ENCODE peak calls at places on chromosome 2, in five cellular contexts. F, D, K, B and R are unnamed samples.

GRCh38 chr2:38487852-38488251 is 110.8 kb upstream of the ATL2 start:
- DNase-seq in D (no peak), F (no peak), K (peak; percentile 35), B (no peak), R (no peak)

GRCh38 chr2:16739778-16740581 is 74.3 kb upstream of the CYRIA start:
- DNase-seq in D (no peak), F (no peak), B (peak; percentile 75), K (no peak), R (no peak)

GRCh38 chr2:101426808-101427207 is 39.5 kb upstream of the CREG2 start:
- DNase-seq in D (no peak), K (no peak), B (no peak), F (no peak), R (no peak)

GRCh38 chr2:95231723-95232122 is 24.4 kb downstream of the ZNF892 start:
- DNase-seq in F (peak; percentile 69), K (no peak), B (peak; percentile 46), D (peak; percentile 67), R (no peak)

GRCh38 chr2:219563271-219563928 is 7.9 kb downstream of the OBSL1 start:
- DNase-seq in B (no peak), D (no peak), K (peak; percentile 61), F (no peak), R (no peak)

GRCh38 chr2:200901459-200902072 is 12.4 kb downstream of the NIF3L1 start:
- DNase-seq in B (peak; percentile 51), D (no peak), K (no peak), F (peak; percentile 67), R (peak; percentile 43)

GRCh38 chr2:143702931-143703330 is 573.7 kb downstream of the ARHGAP15 start:
- DNase-seq in B (no peak), D (no peak), F (no peak), K (no peak), R (no peak)

GRCh38 chr2:235851841-235852527 is 316.2 kb downstream of the GBX2 start:
- DNase-seq in K (no peak), F (no peak), D (no peak), B (no peak), R (no peak)

GRCh38 chr2:238496756-238497609 is 70.3 kb downstream of the ASB1 start:
- DNase-seq in B (no peak), K (no peak), D (no peak), F (no peak), R (no peak)

GRCh38 chr2:239322414-239323086 is 78.3 kb downstream of the HDAC4 start:
- DNase-seq in D (peak; percentile 50), K (peak; percentile 76), F (peak; percentile 70), B (peak; percentile 8), R (no peak)

GRCh38 chr2:45778720-45779171 is 127.3 kb downstream of the PRKCE start:
- DNase-seq in D (no peak), K (no peak), B (peak; percentile 76), F (peak; percentile 71), R (peak; percentile 72)

GRCh38 chr2:219495531-219496122 is 3.1 kb upstream of the GMPPA start:
- DNase-seq in B (peak; percentile 40), D (no peak), F (peak; percentile 62), K (peak; percentile 88), R (peak; percentile 74)

GRCh38 chr2:232438951-232439757 is 16.8 kb upstream of the ALPI start:
- DNase-seq in D (peak; percentile 41), K (peak; percentile 67), F (peak; percentile 45), B (no peak), R (no peak)

GRCh38 chr2:45649457-45649854 is 2.0 kb upstream of the PRKCE start:
- DNase-seq in F (no peak), K (no peak), D (no peak), B (no peak), R (no peak)

GRCh38 chr2:42142476-42143184 is 26.5 kb upstream of the EML4 start:
- DNase-seq in K (no peak), B (no peak), D (no peak), F (no peak), R (no peak)

GRCh38 chr2:61538920-61539559 is 884 bp upstream of the XPO1 start:
- DNase-seq in K (no peak), F (peak; percentile 19), B (peak; percentile 46), D (no peak), R (peak; percentile 37)

GRCh38 chr2:54708584-54709340 is 14.7 kb upstream of the EML6 start:
- DNase-seq in F (peak; percentile 55), K (peak; percentile 76), D (peak; percentile 57), B (peak; percentile 74), R (peak; percentile 28)

GRCh38 chr2:86249176-86249842 is 50.1 kb downstream of the MRPL35 start:
- DNase-seq in F (no peak), K (no peak), D (no peak), B (no peak), R (no peak)
- H3K27ac ChIP-seq in F (peak overlapping the region; percentile 77), K (peak overlapping the region; percentile 90), D (no peak overlapping the region), B (no peak overlapping the region), R (peak overlapping the region; percentile 37)

DNA sequence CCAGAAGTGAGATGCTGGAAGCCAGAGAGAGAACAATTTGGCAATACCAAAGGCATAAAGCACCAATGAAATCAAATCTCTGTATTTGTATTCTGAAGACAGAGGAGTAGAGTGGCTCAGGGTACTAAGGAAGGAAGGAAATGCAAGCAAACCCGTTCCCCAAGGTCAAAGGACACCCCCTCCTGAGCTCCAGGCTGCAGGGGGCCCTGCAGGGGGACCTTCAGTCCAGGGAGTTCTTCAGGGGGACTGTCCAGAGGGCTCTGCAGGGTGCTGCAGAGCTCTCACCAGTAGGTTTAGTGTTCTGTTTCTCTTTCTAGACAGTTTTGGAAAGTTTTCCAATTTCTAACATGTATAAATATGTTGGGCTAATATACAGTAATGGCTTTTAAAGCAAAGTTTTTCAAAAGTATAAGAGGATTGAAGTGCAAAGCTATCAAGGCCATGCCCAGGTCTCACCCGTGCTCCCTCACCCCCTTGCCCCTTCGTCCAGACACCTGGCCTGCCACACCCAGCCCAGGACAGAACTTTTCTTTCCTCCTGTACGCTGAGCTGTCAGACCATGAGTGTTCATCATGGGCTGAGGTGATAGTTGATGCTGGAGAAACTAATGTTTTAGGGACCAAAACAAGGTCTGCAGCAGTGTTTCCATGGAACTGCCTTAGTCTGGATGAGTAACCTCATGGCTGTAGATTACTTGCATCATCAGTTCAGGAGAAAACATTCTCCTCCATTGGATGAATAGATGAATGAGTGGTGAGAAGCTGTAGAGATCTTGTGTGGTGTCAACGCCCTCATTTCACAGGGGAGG is 134.2 kb downstream of the GLI2 start:
- DNase-seq in F (no peak), B (no peak), D (no peak), K (no peak), R (peak; percentile 5)
- H3K9me3 ChIP-seq in F (no peaks in the 10 kb centered on the region), B (no peaks in the 10 kb centered on the region), D (no peaks in the 10 kb centered on the region), K (no peaks in the 10 kb centered on the region), R (no peaks in the 10 kb centered on the region)

DNA sequence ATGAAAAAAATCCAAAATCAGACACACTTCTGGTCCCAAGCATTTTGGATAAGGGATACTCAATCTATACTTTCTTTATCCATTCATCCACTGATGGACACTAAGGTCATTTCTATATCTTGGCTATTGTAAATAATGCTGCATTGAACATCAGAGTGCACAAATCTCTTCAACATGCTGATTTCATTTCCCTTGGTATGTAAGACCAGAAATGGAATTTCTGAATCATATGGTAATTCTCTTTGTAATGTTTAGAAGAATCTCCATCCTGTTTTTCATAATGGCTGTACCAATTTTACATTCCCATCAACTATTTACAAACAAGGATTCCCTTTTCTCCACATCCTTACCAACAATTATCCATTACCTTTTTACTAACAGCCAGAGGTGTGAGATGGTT is 33.7 kb upstream of the MCM6 start:
- DNase-seq in F (no peak), D (no peak), B (no peak), K (no peak), R (no peak)
- H3K36me3 ChIP-seq in F (no peaks in the 10 kb centered on the region), D (no peaks in the 10 kb centered on the region), B (peaks cover 3% of the 10 kb centered on the region), K (no peaks in the 10 kb centered on the region), R (peaks cover 92% of the 10 kb centered on the region)

GRCh38 chr2:120868366-120868765 is 132.7 kb downstream of the GLI2 start:
- DNase-seq in D (no peak), K (peak; percentile 61), F (no peak), B (no peak), R (peak; percentile 22)
- H3K27ac ChIP-seq in D (no peak overlapping the region), K (peak overlapping the region; percentile 43), F (peak overlapping the region; percentile 88), B (no peak overlapping the region), R (peak overlapping the region; percentile 67)

GRCh38 chr2:31696068-31696467 is 115.3 kb upstream of the SRD5A2 start:
- DNase-seq in F (no peak), D (no peak), B (no peak), K (no peak), R (no peak)
- H3K9me3 ChIP-seq in F (peaks cover 45% of the 10 kb centered on the region), D (peaks cover 47% of the 10 kb centered on the region), B (peaks cover 8% of the 10 kb centered on the region), K (peaks cover 26% of the 10 kb centered on the region), R (peaks cover 46% of the 10 kb centered on the region)

DNA sequence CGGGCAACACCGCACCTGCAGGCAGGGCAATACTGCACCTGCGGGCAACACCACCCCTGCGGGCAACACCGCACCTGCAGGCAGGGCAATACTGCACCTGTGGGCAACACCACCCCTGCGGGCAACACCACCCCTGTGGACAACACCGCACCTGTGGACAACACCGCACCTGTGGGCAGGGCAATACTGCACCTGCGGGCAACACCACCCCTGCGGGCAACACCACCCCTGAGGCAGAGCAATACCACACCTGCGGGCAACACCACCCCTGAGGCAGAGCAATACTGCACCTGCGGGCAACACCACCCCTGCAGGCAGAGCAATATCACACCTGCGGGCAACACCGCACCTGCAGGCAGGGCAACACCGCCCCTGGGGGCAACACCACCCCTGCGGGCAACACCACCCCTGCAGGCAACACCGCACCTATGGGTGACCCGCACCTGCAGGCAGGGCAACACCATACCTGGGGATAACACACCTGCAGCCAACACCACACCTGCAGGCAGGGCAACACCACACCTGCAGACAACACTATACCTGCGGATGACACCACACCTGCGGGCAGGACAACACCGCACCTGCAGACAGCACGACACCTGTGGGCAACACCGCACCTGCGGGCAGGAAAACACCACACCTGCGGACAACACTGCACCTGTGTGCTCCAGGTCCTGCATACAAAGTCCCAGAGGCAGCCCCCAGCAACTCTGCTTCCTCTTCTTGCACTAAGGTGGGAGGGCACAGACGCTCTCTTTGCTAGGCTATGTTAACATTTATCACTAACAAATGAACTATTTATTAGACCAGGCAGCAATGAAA is 57.7 kb downstream of the EIPR1 start:
- DNase-seq in K (peak; percentile 57), D (no peak), F (no peak), B (no peak), R (no peak)
- H3K36me3 ChIP-seq in K (no peaks in the 10 kb centered on the region), D (no peaks in the 10 kb centered on the region), F (no peaks in the 10 kb centered on the region), B (no peaks in the 10 kb centered on the region), R (no peaks in the 10 kb centered on the region)

DNA sequence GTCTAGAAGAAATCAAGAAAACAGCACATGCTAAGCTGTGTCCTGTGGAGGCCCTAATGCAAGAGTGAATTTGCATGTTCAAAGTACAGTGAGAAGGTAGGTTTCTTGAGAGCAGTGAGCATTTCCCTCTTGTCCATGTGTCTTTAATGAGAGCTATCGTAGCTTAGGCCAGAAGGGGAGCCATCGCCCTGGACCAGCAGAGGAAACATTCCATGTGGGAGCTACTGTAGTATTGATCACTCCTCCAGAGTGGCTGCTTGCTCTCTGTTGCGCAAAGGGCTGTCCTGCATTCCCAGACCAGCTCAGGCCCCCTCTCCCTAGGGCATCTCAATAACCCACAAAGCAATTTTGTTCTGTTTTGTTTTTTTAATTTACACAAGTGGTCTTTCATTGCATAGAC is 950.1 kb downstream of the CNTNAP5 start:
- DNase-seq in D (no peak), F (no peak), B (no peak), K (no peak), R (no peak)
- H3K27ac ChIP-seq in D (no peak overlapping the region), F (no peak overlapping the region), B (no peak overlapping the region), K (no peak overlapping the region), R (no peak overlapping the region)